ENCODE peak calls at places on chromosomes 7 and 10, in eight cellular contexts. One of them, this sample, is unnamed.
A peak's percentile ranks its signal among the peaks of the same experiment; 100 is the strongest.

GRCh38 chr7:45435846-45436245 is 138.3 kb upstream of the ADCY1 start:
- DNase-seq in kidney: no peak
- DNase-seq in heart right ventricle: no peak
- DNase-seq in adrenal gland: no peak
- DNase-seq in right lobe of liver: no peak
- DNase-seq in IMR-90: peak; percentile 47
- DNase-seq in lung: no peak
- DNase-seq in colonic mucosa: no peak
- DNase-seq in this sample: no peak

GRCh38 chr10:73785721-73786511 is 510 bp downstream of the ZSWIM8 start:
- DNase-seq in kidney: peak; percentile 83
- DNase-seq in heart right ventricle: peak; percentile 28
- DNase-seq in adrenal gland: no peak
- DNase-seq in right lobe of liver: no peak
- DNase-seq in IMR-90: peak; percentile 65
- DNase-seq in lung: peak; percentile 51
- DNase-seq in colonic mucosa: peak; percentile 58
- DNase-seq in this sample: peak; percentile 19

GRCh38 chr10:32070645-32071044 is 14.4 kb upstream of the KIF5B start:
- DNase-seq in kidney: no peak
- DNase-seq in heart right ventricle: no peak
- DNase-seq in adrenal gland: no peak
- DNase-seq in right lobe of liver: no peak
- DNase-seq in IMR-90: no peak
- DNase-seq in lung: no peak
- DNase-seq in colonic mucosa: no peak
- DNase-seq in this sample: no peak

GRCh38 chr10:24432478-24433416 is 223.8 kb downstream of the KIAA1217 start:
- DNase-seq in kidney: no peak
- DNase-seq in heart right ventricle: no peak
- DNase-seq in adrenal gland: no peak
- DNase-seq in right lobe of liver: no peak
- DNase-seq in IMR-90: peak; percentile 24
- DNase-seq in lung: no peak
- DNase-seq in colonic mucosa: no peak
- DNase-seq in this sample: no peak

GRCh38 chr10:66366163-66366562 is 559.7 kb upstream of the LRRTM3 start:
- DNase-seq in kidney: no peak
- DNase-seq in heart right ventricle: no peak
- DNase-seq in adrenal gland: no peak
- DNase-seq in right lobe of liver: no peak
- DNase-seq in IMR-90: no peak
- DNase-seq in lung: no peak
- DNase-seq in colonic mucosa: no peak
- DNase-seq in this sample: no peak

GRCh38 chr10:132109341-132110072 is 43.8 kb downstream of the JAKMIP3 start:
- DNase-seq in kidney: peak; percentile 47
- DNase-seq in heart right ventricle: peak; percentile 11
- DNase-seq in adrenal gland: peak; percentile 14
- DNase-seq in right lobe of liver: peak; percentile 35
- DNase-seq in IMR-90: peak; percentile 2
- DNase-seq in lung: peak; percentile 26
- DNase-seq in colonic mucosa: no peak
- DNase-seq in this sample: no peak

GRCh38 chr7:100373261-100373831 is at the start of gene PILRA:
- DNase-seq in kidney: peak; percentile 68
- DNase-seq in heart right ventricle: no peak
- DNase-seq in adrenal gland: no peak
- DNase-seq in right lobe of liver: no peak
- DNase-seq in IMR-90: no peak
- DNase-seq in lung: no peak
- DNase-seq in colonic mucosa: no peak
- DNase-seq in this sample: no peak

GRCh38 chr10:78772986-78773530 is 295.7 kb upstream of the ZMIZ1 start:
- DNase-seq in kidney: no peak
- DNase-seq in heart right ventricle: no peak
- DNase-seq in adrenal gland: no peak
- DNase-seq in right lobe of liver: no peak
- DNase-seq in IMR-90: no peak
- DNase-seq in lung: no peak
- DNase-seq in colonic mucosa: no peak
- DNase-seq in this sample: no peak

GRCh38 chr10:101575580-101576228 is 12.4 kb downstream of the POLL start:
- DNase-seq in kidney: no peak
- DNase-seq in heart right ventricle: no peak
- DNase-seq in adrenal gland: no peak
- DNase-seq in right lobe of liver: no peak
- DNase-seq in IMR-90: no peak
- DNase-seq in lung: no peak
- DNase-seq in colonic mucosa: no peak
- DNase-seq in this sample: no peak

GRCh38 chr10:84138478-84139125 is 707 bp upstream of the GHITM start:
- DNase-seq in kidney: no peak
- DNase-seq in heart right ventricle: no peak
- DNase-seq in adrenal gland: peak; percentile 40
- DNase-seq in right lobe of liver: no peak
- DNase-seq in IMR-90: peak; percentile 22
- DNase-seq in lung: no peak
- DNase-seq in colonic mucosa: peak; percentile 65
- DNase-seq in this sample: peak; percentile 37

GRCh38 chr10:93072225-93072712 is 1.4 kb upstream of the CYP26A1 start:
- DNase-seq in kidney: no peak
- DNase-seq in heart right ventricle: no peak
- DNase-seq in adrenal gland: no peak
- DNase-seq in right lobe of liver: peak; percentile 61
- DNase-seq in IMR-90: no peak
- DNase-seq in lung: no peak
- DNase-seq in colonic mucosa: no peak
- DNase-seq in this sample: no peak

GRCh38 chr7:15686957-15687644 is 618 bp upstream of the MEOX2 start:
- DNase-seq in kidney: no peak
- DNase-seq in heart right ventricle: peak; percentile 19
- DNase-seq in adrenal gland: no peak
- DNase-seq in right lobe of liver: no peak
- DNase-seq in IMR-90: no peak
- DNase-seq in lung: no peak
- DNase-seq in colonic mucosa: no peak
- DNase-seq in this sample: no peak

GRCh38 chr7:28629216-28629848 is 217.0 kb downstream of the CREB5 start:
- DNase-seq in kidney: no peak
- DNase-seq in heart right ventricle: no peak
- DNase-seq in adrenal gland: no peak
- DNase-seq in right lobe of liver: no peak
- DNase-seq in IMR-90: peak; percentile 54
- DNase-seq in lung: no peak
- DNase-seq in colonic mucosa: peak; percentile 19
- DNase-seq in this sample: no peak

GRCh38 chr10:60669491-60669890 is 108.8 kb upstream of the CDK1 start:
- DNase-seq in kidney: no peak
- DNase-seq in heart right ventricle: no peak
- DNase-seq in adrenal gland: no peak
- DNase-seq in right lobe of liver: no peak
- DNase-seq in IMR-90: no peak
- DNase-seq in lung: no peak
- DNase-seq in colonic mucosa: no peak
- DNase-seq in this sample: no peak

GRCh38 chr7:6637544-6638229 is 569 bp downstream of the ZNF316 start:
- DNase-seq in kidney: no peak
- DNase-seq in heart right ventricle: no peak
- DNase-seq in adrenal gland: no peak
- DNase-seq in right lobe of liver: no peak
- DNase-seq in IMR-90: peak; percentile 8
- DNase-seq in lung: peak; percentile 37
- DNase-seq in colonic mucosa: peak; percentile 35
- DNase-seq in this sample: peak; percentile 45

GRCh38 chr7:18363751-18364402 is 131.7 kb upstream of the HDAC9 start:
- DNase-seq in kidney: no peak
- DNase-seq in heart right ventricle: no peak
- DNase-seq in adrenal gland: no peak
- DNase-seq in right lobe of liver: no peak
- DNase-seq in IMR-90: no peak
- DNase-seq in lung: no peak
- DNase-seq in colonic mucosa: no peak
- DNase-seq in this sample: no peak

GRCh38 chr7:40700653-40701475 is 566.1 kb downstream of the SUGCT start:
- DNase-seq in kidney: no peak
- DNase-seq in heart right ventricle: no peak
- DNase-seq in adrenal gland: no peak
- DNase-seq in right lobe of liver: no peak
- DNase-seq in IMR-90: peak; percentile 23
- DNase-seq in lung: no peak
- DNase-seq in colonic mucosa: no peak
- DNase-seq in this sample: no peak

GRCh38 chr10:24993237-24993958 is 22.6 kb downstream of the ENKUR start:
- DNase-seq in kidney: no peak
- DNase-seq in heart right ventricle: no peak
- DNase-seq in adrenal gland: no peak
- DNase-seq in right lobe of liver: no peak
- DNase-seq in IMR-90: no peak
- DNase-seq in lung: no peak
- DNase-seq in colonic mucosa: no peak
- DNase-seq in this sample: no peak

DNA sequence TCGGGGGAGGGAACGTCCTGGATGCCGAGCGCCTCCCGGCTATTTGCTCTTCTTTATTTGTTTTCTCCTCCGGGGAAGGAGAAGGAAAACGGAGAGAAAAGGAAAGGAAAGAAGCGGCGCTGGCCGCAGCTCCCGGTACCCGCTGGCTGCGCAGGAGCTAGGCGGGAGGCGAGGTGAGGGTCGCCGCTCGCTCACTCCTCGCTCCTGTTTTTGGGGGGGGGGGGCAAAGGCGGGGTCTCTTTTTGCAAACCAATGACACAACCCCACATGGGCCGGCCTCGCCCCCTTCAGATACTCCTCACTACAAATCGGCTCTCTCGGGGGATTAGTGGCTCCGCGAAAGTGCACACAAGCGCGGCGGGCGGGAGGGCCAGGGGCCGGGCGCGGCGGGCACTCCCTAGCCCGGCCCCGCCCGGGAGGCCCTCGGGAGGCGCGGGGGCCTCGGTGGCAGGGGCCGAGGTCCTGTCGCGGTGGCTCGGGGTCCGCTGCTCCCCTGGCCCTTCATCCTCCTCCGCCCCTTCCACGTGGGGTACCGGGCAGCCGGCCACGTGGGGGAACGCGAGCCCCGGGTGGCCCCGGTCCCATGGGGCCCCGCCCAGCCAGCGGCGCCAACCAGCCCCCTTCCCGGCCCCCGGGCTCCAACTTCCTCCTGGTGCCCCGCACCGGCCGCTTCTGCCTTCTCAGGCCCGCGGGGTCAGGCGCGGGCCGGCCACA is 650 bp upstream of the CTBP2 start:
- DNase-seq in kidney: peak; percentile 91
- DNase-seq in heart right ventricle: peak; percentile 85
- DNase-seq in adrenal gland: peak; percentile 82
- DNase-seq in right lobe of liver: peak; percentile 64
- DNase-seq in IMR-90: peak; percentile 85
- DNase-seq in lung: peak; percentile 73
- DNase-seq in colonic mucosa: peak; percentile 76
- DNase-seq in this sample: no peak
- TF ChIP-seq CTCF in kidney: no peak
- TF ChIP-seq CTCF in heart right ventricle: no peak
- TF ChIP-seq CTCF in adrenal gland: peak; percentile 33
- TF ChIP-seq CTCF in right lobe of liver: peak; percentile 29
- TF ChIP-seq CTCF in IMR-90: peak; percentile 47
- TF ChIP-seq CTCF in lung: no peak
- TF ChIP-seq CTCF in colonic mucosa: no peak
- TF ChIP-seq CTCF in this sample: no peak

GRCh38 chr10:124643281-124644009 is 100.7 kb downstream of the FAM53B start:
- DNase-seq in kidney: peak; percentile 58
- DNase-seq in heart right ventricle: no peak
- DNase-seq in adrenal gland: no peak
- DNase-seq in right lobe of liver: no peak
- DNase-seq in IMR-90: no peak
- DNase-seq in lung: no peak
- DNase-seq in colonic mucosa: no peak
- DNase-seq in this sample: no peak
- H3K4me1 ChIP-seq in kidney: peaks cover 26% of the 10 kb centered on the region
- H3K4me1 ChIP-seq in heart right ventricle: peaks cover 100% of the 10 kb centered on the region
- H3K4me1 ChIP-seq in adrenal gland: peaks cover 44% of the 10 kb centered on the region
- H3K4me1 ChIP-seq in right lobe of liver: peaks cover 1% of the 10 kb centered on the region
- H3K4me1 ChIP-seq in IMR-90: peaks cover 26% of the 10 kb centered on the region
- H3K4me1 ChIP-seq in lung: peaks cover 43% of the 10 kb centered on the region
- H3K4me1 ChIP-seq in colonic mucosa: peaks cover 22% of the 10 kb centered on the region
- H3K4me1 ChIP-seq in this sample: peaks cover 71% of the 10 kb centered on the region

DNA sequence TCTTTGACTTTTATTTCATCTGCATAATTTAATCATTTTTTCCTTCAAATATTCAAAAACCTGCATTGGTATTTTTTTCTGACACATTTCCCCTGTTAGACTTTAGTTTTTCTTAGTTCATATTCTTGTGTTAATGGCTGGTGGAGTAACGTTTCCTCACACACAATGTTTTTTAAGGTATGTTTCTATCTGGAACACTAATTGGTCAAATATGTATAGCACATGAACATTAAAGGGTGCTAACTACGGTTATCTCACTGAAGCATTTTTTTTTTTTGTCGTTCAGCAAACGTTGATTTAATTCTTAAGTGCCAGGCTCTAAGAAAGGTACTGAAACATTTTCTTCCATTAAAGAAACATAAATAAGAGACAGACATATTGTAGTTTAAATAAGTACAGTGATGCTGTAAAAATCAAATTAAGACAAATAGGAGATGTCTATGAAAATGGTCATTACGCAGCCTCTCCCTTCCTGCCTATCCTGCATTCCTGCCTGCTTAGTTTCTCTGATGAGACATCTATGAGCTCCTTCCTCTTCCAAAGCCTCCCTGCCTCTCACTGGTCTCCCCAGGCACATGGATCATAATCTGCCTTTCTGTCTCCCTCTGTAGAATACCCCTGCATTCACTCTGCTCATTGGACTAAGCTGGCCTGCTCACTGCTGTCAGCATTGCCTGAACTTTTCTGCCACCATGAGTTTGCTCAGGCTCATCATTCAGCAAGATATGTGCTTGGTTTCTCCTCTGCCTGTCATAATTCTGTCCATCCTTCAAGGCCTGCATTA is 87.9 kb downstream of the PTPRZ1 start:
- DNase-seq in kidney: no peak
- DNase-seq in heart right ventricle: no peak
- DNase-seq in adrenal gland: no peak
- DNase-seq in right lobe of liver: no peak
- DNase-seq in IMR-90: peak; percentile 87
- DNase-seq in lung: no peak
- DNase-seq in colonic mucosa: no peak
- DNase-seq in this sample: no peak
- TF ChIP-seq CTCF in kidney: no peak
- TF ChIP-seq CTCF in heart right ventricle: no peak
- TF ChIP-seq CTCF in adrenal gland: no peak
- TF ChIP-seq CTCF in right lobe of liver: no peak
- TF ChIP-seq CTCF in IMR-90: no peak
- TF ChIP-seq CTCF in lung: no peak
- TF ChIP-seq CTCF in colonic mucosa: no peak
- TF ChIP-seq CTCF in this sample: no peak

GRCh38 chr7:112905950-112906349 is 115.8 kb upstream of the TMEM168 start:
- DNase-seq in kidney: no peak
- DNase-seq in heart right ventricle: no peak
- DNase-seq in adrenal gland: no peak
- DNase-seq in right lobe of liver: no peak
- DNase-seq in IMR-90: no peak
- DNase-seq in lung: no peak
- DNase-seq in colonic mucosa: no peak
- DNase-seq in this sample: no peak
- H3K4me1 ChIP-seq in kidney: no peaks in the 10 kb centered on the region
- H3K4me1 ChIP-seq in heart right ventricle: no peaks in the 10 kb centered on the region
- H3K4me1 ChIP-seq in adrenal gland: no peaks in the 10 kb centered on the region
- H3K4me1 ChIP-seq in right lobe of liver: no peaks in the 10 kb centered on the region
- H3K4me1 ChIP-seq in IMR-90: no peaks in the 10 kb centered on the region
- H3K4me1 ChIP-seq in lung: no peaks in the 10 kb centered on the region
- H3K4me1 ChIP-seq in colonic mucosa: no peaks in the 10 kb centered on the region
- H3K4me1 ChIP-seq in this sample: no peaks in the 10 kb centered on the region

This sample was measured in CD8-positive, alpha-beta T cell.